ENCODE peak calls at places on chromosome 16, in five cellular contexts. Y is AG10803, C is uterus, H is nephron progenitor cell, I is ovary. X is an unnamed sample.
A peak's percentile ranks its signal among the peaks of the same experiment; 100 is the strongest.

GRCh38 chr16:87713469-87714229 is 52.1 kb downstream of the KLHDC4 start:
- DNase-seq in C (no peak), I (no peak), Y (no peak), H (no peak), X (no peak)

GRCh38 chr16:3187798-3188674 is at the start of gene OR1F1:
- DNase-seq in C (no peak), I (no peak), Y (peak; percentile 59), H (peak; percentile 59), X (peak; percentile 39)

GRCh38 chr16:610513-611381 is 20.0 kb upstream of the WFIKKN1 start:
- DNase-seq in H (no peak), Y (no peak), I (peak; percentile 65), C (no peak), X (no peak)

GRCh38 chr16:88295526-88296436 is 87.0 kb upstream of the ZNF469 start:
- DNase-seq in H (no peak), C (no peak), Y (no peak), I (no peak), X (no peak)

GRCh38 chr16:23114131-23114904 is 34.9 kb downstream of the USP31 start:
- DNase-seq in H (no peak), Y (no peak), C (no peak), I (no peak), X (no peak)

GRCh38 chr16:82281544-82281943 is 111.5 kb upstream of the MPHOSPH6 start:
- DNase-seq in H (no peak), C (no peak), I (no peak), Y (peak; percentile 6), X (no peak)

GRCh38 chr16:23333034-23333579 is 31.0 kb downstream of the SCNN1B start:
- DNase-seq in Y (no peak), I (no peak), C (no peak), H (no peak), X (no peak)

GRCh38 chr16:3998793-3999478 is 117.3 kb downstream of the ADCY9 start:
- DNase-seq in Y (peak; percentile 68), H (no peak), C (peak; percentile 61), I (peak; percentile 65), X (peak; percentile 57)

GRCh38 chr16:15553313-15554088 is 89.5 kb downstream of the MARF1 start:
- DNase-seq in C (no peak), Y (peak; percentile 54), H (no peak), I (peak; percentile 40), X (no peak)

GRCh38 chr16:16021988-16022682 is 72.7 kb downstream of the ABCC1 start:
- DNase-seq in H (peak; percentile 84), Y (peak; percentile 95), I (peak; percentile 97), C (peak; percentile 98), X (peak; percentile 95)

GRCh38 chr16:66569131-66569530 is 2.9 kb downstream of the CMTM1 start:
- DNase-seq in C (no peak), H (no peak), I (no peak), Y (peak; percentile 55), X (peak; percentile 40)

GRCh38 chr16:67660564-67661028 is at the start of gene PARD6A:
- DNase-seq in I (peak; percentile 97), H (peak; percentile 87), Y (peak; percentile 92), C (peak; percentile 94), X (peak; percentile 97)

GRCh38 chr16:48609453-48610023 is 442 bp downstream of the N4BP1 start:
- DNase-seq in Y (peak; percentile 60), I (peak; percentile 85), C (no peak), H (peak; percentile 79), X (peak; percentile 60)

GRCh38 chr16:89331371-89332109 is 114.0 kb downstream of the ZNF778 start:
- DNase-seq in Y (peak; percentile 30), I (peak; percentile 16), C (no peak), H (no peak), X (no peak)

GRCh38 chr16:707062-707538 is 1.5 kb upstream of the FBXL16 start:
- DNase-seq in C (no peak), Y (no peak), I (no peak), H (no peak), X (no peak)

GRCh38 chr16:24537474-24538337 is 1.7 kb upstream of the RBBP6 start:
- DNase-seq in I (no peak), Y (no peak), H (no peak), C (no peak), X (peak; percentile 31)

GRCh38 chr16:88131966-88132365 is 180.7 kb downstream of the BANP start:
- DNase-seq in H (no peak), C (no peak), I (no peak), Y (no peak), X (no peak)

GRCh38 chr16:84298376-84298899 is 3.8 kb downstream of the WFDC1 start:
- DNase-seq in C (no peak), H (no peak), Y (no peak), I (no peak), X (no peak)

GRCh38 chr16:8955828-8956227 is 7.9 kb downstream of the USP7 start:
- DNase-seq in C (no peak), H (no peak), Y (no peak), I (no peak), X (peak; percentile 39)

GRCh38 chr16:59259964-59260348 is 525.8 kb upstream of the GOT2 start:
- DNase-seq in C (no peak), I (no peak), Y (peak; percentile 1), H (no peak), X (no peak)

GRCh38 chr16:79296491-79296890 is 304.0 kb downstream of the MAF start:
- DNase-seq in I (no peak), H (no peak), Y (no peak), C (no peak), X (no peak)

GRCh38 chr16:47715442-47716054 is 254.4 kb downstream of the PHKB start:
- DNase-seq in I (no peak), Y (no peak), H (no peak), C (no peak), X (no peak)

GRCh38 chr16:27972500-27972899 is 91.0 kb downstream of the GSG1L start:
- DNase-seq in I (no peak), H (peak; percentile 30), Y (peak; percentile 19), C (no peak), X (peak; percentile 36)
- TF ChIP-seq CTCF in I (no peak), H (peak; percentile 61), Y (peak; percentile 49), C (no peak), X (peak; percentile 56)

GRCh38 chr16:19771040-19771439 is 53.0 kb downstream of the IQCK start:
- DNase-seq in I (no peak), Y (no peak), H (no peak), C (no peak), X (no peak)
- TF ChIP-seq CTCF in I (no peak), Y (no peak), H (no peak), C (no peak), X (no peak)

GRCh38 chr16:11297492-11298142 is 16.5 kb upstream of the PRM1 start:
- DNase-seq in H (peak; percentile 42), I (peak; percentile 73), Y (peak; percentile 68), C (peak; percentile 46), X (peak; percentile 50)
- TF ChIP-seq CTCF in H (no peak), I (no peak), Y (no peak), C (no peak), X (no peak)

GRCh38 chr16:10949424-10949970 is 5.1 kb downstream of the CLEC16A start:
- DNase-seq in H (peak; percentile 21), I (no peak), C (no peak), Y (peak; percentile 64), X (peak; percentile 39)
- TF ChIP-seq CTCF in H (no peak), I (no peak), C (no peak), Y (peak; percentile 10), X (no peak)

DNA sequence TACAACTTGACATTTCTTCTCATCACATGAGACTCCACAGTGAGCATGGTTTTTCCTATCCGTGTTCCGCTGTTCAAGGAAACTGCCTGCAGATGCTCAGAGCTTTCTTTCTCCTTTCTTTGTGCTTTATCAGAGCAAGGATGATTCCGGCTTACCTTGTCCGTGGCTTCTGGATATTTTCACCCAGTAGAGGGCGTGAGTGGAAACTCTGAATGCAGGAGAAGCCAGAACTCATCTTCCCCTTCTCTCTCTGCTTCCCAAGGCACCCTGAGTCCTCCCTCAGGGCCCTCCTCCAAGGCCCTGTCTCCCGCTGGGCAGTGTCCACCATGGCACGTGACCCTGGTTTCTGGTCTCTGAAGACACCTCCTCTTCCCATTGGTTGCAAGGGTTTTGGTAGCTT is 721.1 kb upstream of the RBFOX1 start:
- DNase-seq in C (no peak), I (no peak), H (no peak), Y (no peak), X (no peak)
- TF ChIP-seq CTCF in C (no peak), I (no peak), H (no peak), Y (no peak), X (no peak)

GRCh38 chr16:64089697-64090096 is 1032.2 kb downstream of the CDH11 start:
- DNase-seq in C (no peak), H (peak; percentile 9), Y (peak; percentile 25), I (no peak), X (peak; percentile 43)
- TF ChIP-seq CTCF in C (peak; percentile 10), H (peak; percentile 50), Y (peak; percentile 66), I (no peak), X (peak; percentile 65)

GRCh38 chr16:56281256-56281805 is 90.0 kb downstream of the GNAO1 start:
- DNase-seq in I (no peak), C (no peak), H (no peak), Y (no peak), X (no peak)
- TF ChIP-seq CTCF in I (no peak), C (no peak), H (peak; percentile 22), Y (peak; percentile 49), X (peak; percentile 40)

GRCh38 chr16:57979006-57979585 is 8.2 kb upstream of the CNGB1 start:
- DNase-seq in C (no peak), H (no peak), I (no peak), Y (no peak), X (no peak)

GRCh38 chr16:57976331-57976796 is 5.4 kb upstream of the CNGB1 start:
- DNase-seq in I (no peak), H (no peak), Y (peak; percentile 38), C (no peak), X (peak; percentile 44)

GRCh38 chr16:57981636-57982035 is 10.7 kb upstream of the CNGB1 start:
- DNase-seq in H (no peak), Y (no peak), I (no peak), C (no peak), X (no peak)

GRCh38 chr16:57982345-57982744 is 11.4 kb upstream of the CNGB1 start:
- DNase-seq in C (no peak), I (no peak), H (no peak), Y (no peak), X (no peak)

DNA sequence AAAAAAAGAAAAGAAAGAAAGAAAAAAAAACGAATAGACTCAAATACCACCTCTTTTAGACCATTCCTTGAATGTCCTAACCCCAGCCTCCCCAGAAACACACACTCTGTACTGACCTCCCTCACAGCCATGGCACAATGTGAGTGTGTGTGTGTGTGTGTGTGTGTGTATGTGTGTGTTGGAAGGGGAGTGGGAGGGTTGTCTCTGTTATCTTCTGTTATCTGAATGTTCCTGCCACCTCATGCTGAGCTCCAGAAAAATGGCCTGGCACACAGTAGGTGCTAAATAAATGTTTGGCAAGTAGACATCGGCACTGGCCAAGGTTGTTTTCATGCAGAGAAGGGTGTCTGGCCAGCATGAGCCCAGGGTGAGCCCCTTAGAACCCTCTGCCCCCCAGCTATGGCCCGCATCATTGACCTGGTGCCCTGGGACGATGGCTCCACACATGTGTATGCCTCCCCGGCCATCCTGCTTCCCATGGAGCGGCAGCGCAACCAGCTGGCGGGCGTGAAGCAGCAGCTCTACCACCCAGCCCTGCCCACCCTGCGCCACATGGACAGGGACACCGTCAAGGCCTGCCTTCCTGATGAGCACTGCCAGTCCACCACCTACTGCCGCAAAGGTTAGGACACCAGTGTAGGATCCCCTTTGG is 6.6 kb upstream of the CNGB1 start:
- DNase-seq in C (no peak), Y (no peak), I (no peak), H (no peak), X (no peak)
- TF ChIP-seq CTCF in C (no peak), Y (no peak), I (no peak), H (no peak), X (no peak)

X was measured in fibroblast of pulmonary artery.